ENCODE peak calls at places on chromosomes 3 and 15, in six cellular contexts. One of them, this sample, is unnamed.

GRCh38 chr3:123027292-123028232 is at the start of gene SEMA5B:
- DNase-seq in neuronal stem cell: peak
- DNase-seq in GM12878: no peak
- DNase-seq in HCT116: no peak
- DNase-seq in fibroblast of lung: no peak
- DNase-seq in colonic mucosa: peak
- DNase-seq in this sample: peak

GRCh38 chr3:189680723-189681122 is 49.5 kb downstream of the TP63 start:
- DNase-seq in GM12878: no peak
- DNase-seq in HCT116: no peak
- DNase-seq in fibroblast of lung: no peak
- DNase-seq in neuronal stem cell: no peak
- DNase-seq in colonic mucosa: no peak
- DNase-seq in this sample: no peak

GRCh38 chr3:65831733-65832425 is 206.8 kb downstream of the MAGI1 start:
- DNase-seq in neuronal stem cell: no peak
- DNase-seq in fibroblast of lung: peak
- DNase-seq in HCT116: no peak
- DNase-seq in GM12878: no peak
- DNase-seq in colonic mucosa: no peak
- DNase-seq in this sample: no peak

GRCh38 chr15:91956026-91956723 is 102.7 kb downstream of the SLCO3A1 start:
- DNase-seq in neuronal stem cell: no peak
- DNase-seq in colonic mucosa: peak
- DNase-seq in GM12878: no peak
- DNase-seq in HCT116: no peak
- DNase-seq in fibroblast of lung: no peak
- DNase-seq in this sample: peak

GRCh38 chr3:39166134-39166710 is 12.8 kb upstream of the CSRNP1 start:
- DNase-seq in fibroblast of lung: peak
- DNase-seq in HCT116: no peak
- DNase-seq in GM12878: no peak
- DNase-seq in colonic mucosa: no peak
- DNase-seq in neuronal stem cell: no peak
- DNase-seq in this sample: peak

GRCh38 chr3:177071496-177072156 is 125.7 kb downstream of the TBL1XR1 start:
- DNase-seq in HCT116: no peak
- DNase-seq in neuronal stem cell: no peak
- DNase-seq in colonic mucosa: no peak
- DNase-seq in fibroblast of lung: no peak
- DNase-seq in GM12878: no peak
- DNase-seq in this sample: no peak

GRCh38 chr3:162136136-162136535 is 639.5 kb downstream of the OTOL1 start:
- DNase-seq in neuronal stem cell: no peak
- DNase-seq in GM12878: no peak
- DNase-seq in fibroblast of lung: no peak
- DNase-seq in HCT116: no peak
- DNase-seq in colonic mucosa: no peak
- DNase-seq in this sample: no peak

GRCh38 chr3:32026583-32026982 is 45.0 kb downstream of the ZNF860 start:
- DNase-seq in colonic mucosa: no peak
- DNase-seq in GM12878: no peak
- DNase-seq in neuronal stem cell: no peak
- DNase-seq in HCT116: no peak
- DNase-seq in fibroblast of lung: no peak
- DNase-seq in this sample: no peak

GRCh38 chr15:68352401-68353062 is 75.0 kb downstream of the FEM1B start:
- DNase-seq in HCT116: peak
- DNase-seq in GM12878: peak
- DNase-seq in neuronal stem cell: no peak
- DNase-seq in fibroblast of lung: peak
- DNase-seq in colonic mucosa: no peak
- DNase-seq in this sample: no peak

GRCh38 chr3:142849148-142849547 is 39.7 kb downstream of the PCOLCE2 start:
- DNase-seq in neuronal stem cell: no peak
- DNase-seq in colonic mucosa: no peak
- DNase-seq in GM12878: no peak
- DNase-seq in HCT116: no peak
- DNase-seq in fibroblast of lung: no peak
- DNase-seq in this sample: no peak

GRCh38 chr3:109532257-109533216 is 195.2 kb upstream of the DPPA4 start:
- DNase-seq in GM12878: no peak
- DNase-seq in HCT116: peak
- DNase-seq in fibroblast of lung: peak
- DNase-seq in neuronal stem cell: peak
- DNase-seq in colonic mucosa: peak
- DNase-seq in this sample: peak

GRCh38 chr3:14558029-14558428 is 17.9 kb upstream of the GRIP2 start:
- DNase-seq in HCT116: no peak
- DNase-seq in neuronal stem cell: no peak
- DNase-seq in fibroblast of lung: no peak
- DNase-seq in colonic mucosa: no peak
- DNase-seq in GM12878: no peak
- DNase-seq in this sample: no peak

GRCh38 chr3:88954853-88955252 is 152.6 kb upstream of the EPHA3 start:
- DNase-seq in fibroblast of lung: no peak
- DNase-seq in GM12878: no peak
- DNase-seq in neuronal stem cell: no peak
- DNase-seq in colonic mucosa: no peak
- DNase-seq in HCT116: no peak
- DNase-seq in this sample: no peak

DNA sequence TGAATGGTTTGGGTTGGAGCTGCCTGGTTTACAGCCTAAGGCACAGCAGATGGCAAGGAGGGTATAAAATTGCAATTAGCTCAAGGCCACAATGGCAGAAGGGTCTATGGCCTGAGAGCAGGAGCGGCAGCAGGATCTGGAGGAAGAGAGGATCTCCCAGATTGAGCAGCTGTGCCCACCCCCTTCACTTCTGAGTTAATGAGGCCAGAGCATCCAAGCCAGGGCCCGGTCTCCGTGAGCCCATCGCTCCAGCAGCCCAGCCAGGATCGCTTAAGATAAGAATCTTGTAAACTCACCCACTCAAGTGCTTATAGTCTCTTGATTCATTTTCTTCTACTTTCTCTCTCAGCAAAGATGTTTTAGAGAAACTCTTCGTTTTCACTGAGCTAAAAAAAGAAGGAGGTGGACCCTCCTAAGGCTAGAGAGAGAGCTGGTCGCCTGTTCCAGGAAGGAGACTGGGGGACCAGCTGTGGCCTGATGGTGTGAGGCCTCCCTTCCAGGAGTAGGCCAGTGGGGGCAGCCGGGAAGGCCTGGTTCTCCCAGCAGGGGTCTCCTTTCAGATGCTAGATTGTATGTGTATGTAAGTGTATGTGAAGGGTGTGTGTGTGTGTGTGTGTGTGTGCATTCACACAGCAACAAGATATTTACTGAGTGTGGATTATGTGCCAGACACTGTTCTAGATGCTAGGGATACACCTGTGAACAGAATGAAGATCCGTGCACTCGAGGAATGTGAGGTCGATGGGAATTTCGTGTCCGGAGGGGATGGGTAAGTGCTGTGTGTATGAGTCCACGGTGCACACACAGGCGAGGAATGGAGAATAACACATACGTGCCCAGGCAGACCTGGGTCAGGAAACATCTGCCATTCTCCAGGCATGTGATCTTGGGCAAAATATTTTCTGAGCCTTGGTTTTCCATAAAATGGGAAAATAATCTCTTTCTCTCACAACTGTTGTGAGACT is 18.6 kb downstream of the MAGEF1 start:
- DNase-seq in HCT116: no peak
- DNase-seq in fibroblast of lung: no peak
- DNase-seq in GM12878: no peak
- DNase-seq in colonic mucosa: no peak
- DNase-seq in neuronal stem cell: no peak
- DNase-seq in this sample: no peak
- H3K9ac ChIP-seq in HCT116: no peak
- H3K9ac ChIP-seq in fibroblast of lung: no peak
- H3K9ac ChIP-seq in GM12878: no peak
- H3K9ac ChIP-seq in colonic mucosa: no peak
- H3K9ac ChIP-seq in neuronal stem cell: no peak
- H3K9ac ChIP-seq in this sample: no peak

DNA sequence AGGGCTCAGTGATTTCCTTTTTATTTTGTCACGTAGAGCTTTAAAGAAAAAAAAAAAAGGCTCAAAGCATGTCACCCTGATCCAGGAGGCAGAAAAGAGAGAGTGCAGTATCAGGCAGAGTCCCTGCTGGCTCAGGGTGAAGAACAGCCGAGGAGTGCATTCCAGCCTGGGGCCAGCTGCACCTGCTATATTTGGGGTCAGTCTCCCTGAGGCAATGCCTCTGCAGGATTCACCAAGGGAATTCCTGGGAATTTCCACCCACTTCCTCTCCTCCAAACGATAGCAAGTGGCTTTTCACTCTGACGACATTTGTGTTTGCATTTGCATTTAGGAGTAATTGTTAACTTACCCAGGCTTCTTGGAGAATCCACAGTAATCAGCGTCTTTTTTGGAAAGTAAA is 202.9 kb upstream of the CTNNB1 start:
- DNase-seq in GM12878: no peak
- DNase-seq in neuronal stem cell: no peak
- DNase-seq in fibroblast of lung: no peak
- DNase-seq in HCT116: no peak
- DNase-seq in colonic mucosa: no peak
- DNase-seq in this sample: peak
- H3K9ac ChIP-seq in GM12878: no peak
- H3K9ac ChIP-seq in neuronal stem cell: no peak
- H3K9ac ChIP-seq in fibroblast of lung: no peak
- H3K9ac ChIP-seq in HCT116: no peak
- H3K9ac ChIP-seq in colonic mucosa: no peak
- H3K9ac ChIP-seq in this sample: peak

GRCh38 chr15:40064231-40064894 is 25.4 kb upstream of the SRP14 start:
- DNase-seq in GM12878: no peak
- DNase-seq in colonic mucosa: no peak
- DNase-seq in fibroblast of lung: no peak
- DNase-seq in neuronal stem cell: no peak
- DNase-seq in HCT116: no peak
- DNase-seq in this sample: peak
- H3K9ac ChIP-seq in GM12878: peak
- H3K9ac ChIP-seq in colonic mucosa: no peak
- H3K9ac ChIP-seq in fibroblast of lung: no peak
- H3K9ac ChIP-seq in neuronal stem cell: no peak
- H3K9ac ChIP-seq in HCT116: no peak
- H3K9ac ChIP-seq in this sample: no peak

GRCh38 chr15:83015361-83015760 is 3.9 kb upstream of the C15orf40 start:
- DNase-seq in HCT116: no peak
- DNase-seq in fibroblast of lung: no peak
- DNase-seq in colonic mucosa: no peak
- DNase-seq in GM12878: no peak
- DNase-seq in neuronal stem cell: no peak
- DNase-seq in this sample: no peak
- H3K9ac ChIP-seq in HCT116: no peak
- H3K9ac ChIP-seq in fibroblast of lung: no peak
- H3K9ac ChIP-seq in colonic mucosa: no peak
- H3K9ac ChIP-seq in GM12878: no peak
- H3K9ac ChIP-seq in neuronal stem cell: no peak
- H3K9ac ChIP-seq in this sample: no peak

This sample was measured in endodermal cell.